ENCODE peak calls at places on chromosomes 12 and 14, in eight cellular contexts. V is sigmoid colon; S is cardiac fibroblast; H is kidney tubule cell; U is stimulated activated naive CD4-positive, alpha-beta T cell treated with Interleukin-2 at 50 U/mL for 16 hours; Q is HL-60; D is activated naive CD4-positive, alpha-beta T cell; A is non-pigmented ciliary epithelial cell. C is an unnamed sample.
A peak's percentile ranks its signal among the peaks of the same experiment; 100 is the strongest.

GRCh38 chr14:99511421-99512109 is 30.4 kb downstream of the CCNK start:
- DNase-seq in V (peak; percentile 78), Q (no peak), D (no peak), H (no peak), A (no peak), U (no peak), S (peak; percentile 25), C (peak; percentile 12)

GRCh38 chr12:119176267-119177055 is 2.3 kb upstream of the HSPB8 start:
- DNase-seq in H (peak; percentile 91), V (peak; percentile 99), U (no peak), D (no peak), S (peak; percentile 95), A (no peak), Q (no peak), C (peak; percentile 96)

GRCh38 chr12:31591308-31591901 is 469 bp upstream of the DENND5B start:
- DNase-seq in S (peak; percentile 30), H (peak; percentile 30), D (no peak), A (no peak), V (peak; percentile 68), U (no peak), Q (no peak), C (no peak)

GRCh38 chr14:68780358-68781160 is 12.3 kb downstream of the ZFP36L1 start:
- DNase-seq in Q (no peak), D (no peak), V (peak; percentile 91), U (no peak), S (peak; percentile 66), H (peak; percentile 77), A (no peak), C (no peak)

GRCh38 chr14:100786131-100786530 is 39.8 kb upstream of the MEG3 start:
- DNase-seq in D (no peak), S (no peak), Q (no peak), V (no peak), A (no peak), H (no peak), U (no peak), C (no peak)

GRCh38 chr12:81296556-81297305 is 218.9 kb downstream of the ACSS3 start:
- DNase-seq in A (peak; percentile 69), Q (no peak), D (no peak), V (no peak), U (no peak), S (peak; percentile 71), H (peak; percentile 91), C (peak; percentile 97)

GRCh38 chr14:100531152-100531551 is 56.1 kb downstream of the BEGAIN start:
- DNase-seq in H (no peak), V (peak; percentile 44), D (no peak), S (no peak), U (no peak), Q (no peak), A (no peak), C (no peak)

GRCh38 chr12:59179231-59179630 is 258.9 kb upstream of the LRIG3 start:
- DNase-seq in H (no peak), D (no peak), V (no peak), S (no peak), A (no peak), Q (no peak), U (no peak), C (no peak)

GRCh38 chr14:80692903-80693302 is 248.6 kb downstream of the CEP128 start:
- DNase-seq in H (no peak), Q (no peak), D (no peak), U (no peak), S (no peak), A (no peak), V (no peak), C (no peak)

GRCh38 chr14:90005441-90005840 is 49.7 kb downstream of the TDP1 start:
- DNase-seq in S (no peak), Q (no peak), H (no peak), U (no peak), V (no peak), A (no peak), D (no peak), C (no peak)

GRCh38 chr14:54709444-54709843 is 142.5 kb downstream of the SAMD4A start:
- DNase-seq in D (no peak), A (no peak), Q (no peak), U (no peak), H (peak; percentile 44), V (no peak), S (no peak), C (no peak)